ENCODE peak calls at places on chromosome 22, in seven cellular contexts. R is spleen; L is gastrocnemius medialis; P is HCT116; Q is neuronal stem cell; U is pancreas; S is CD8-positive, alpha-beta T cell. B is an unnamed sample.

GRCh38 chr22:39176067-39176621 is 23.7 kb upstream of the CBX7 start:
- DNase-seq in R (peak), L (no peak), P (no peak), Q (peak), U (peak), S (no peak), B (peak)

GRCh38 chr22:19149047-19149883 is 827 bp downstream of the GSC2 start:
- DNase-seq in R (peak), L (no peak), P (no peak), Q (no peak), U (no peak), S (no peak), B (no peak)

GRCh38 chr22:25777870-25778269 is 35.9 kb downstream of the MYO18B start:
- DNase-seq in R (no peak), L (no peak), P (peak), Q (no peak), U (no peak), S (no peak), B (no peak)

GRCh38 chr22:27879923-27880322 is 39.1 kb downstream of the PITPNB start:
- DNase-seq in R (no peak), L (no peak), P (peak), Q (no peak), U (no peak), S (no peak), B (no peak)

GRCh38 chr22:50308597-50308935 is 1.1 kb upstream of the PLXNB2 start:
- DNase-seq in R (peak), L (peak), P (no peak), Q (no peak), U (peak), S (no peak), B (peak)

GRCh38 chr22:49299821-49300231 is 527.8 kb downstream of the BRD1 start:
- DNase-seq in R (peak), L (no peak), P (no peak), Q (no peak), U (no peak), S (no peak), B (no peak)

GRCh38 chr22:19011075-19011474 is 75.0 kb upstream of the PRODH start:
- DNase-seq in R (no peak), L (no peak), P (no peak), Q (no peak), U (no peak), S (no peak), B (no peak)

GRCh38 chr22:44369241-44369652 is 56.5 kb upstream of the SHISAL1 start:
- DNase-seq in R (peak), L (no peak), P (no peak), Q (no peak), U (no peak), S (no peak), B (peak)

GRCh38 chr22:40666151-40666848 is 13.0 kb upstream of the MCHR1 start:
- DNase-seq in R (no peak), L (no peak), P (no peak), Q (no peak), U (no peak), S (no peak), B (no peak)

GRCh38 chr22:33706100-33706499 is 214.2 kb downstream of the LARGE1 start:
- DNase-seq in R (no peak), L (no peak), P (no peak), Q (no peak), U (no peak), S (no peak), B (no peak)

GRCh38 chr22:45896153-45896951 is 80.6 kb downstream of the WNT7B start:
- DNase-seq in R (no peak), L (no peak), P (no peak), Q (no peak), U (peak), S (no peak), B (no peak)

GRCh38 chr22:26484360-26484706 is 656 bp downstream of the SRRD start:
- DNase-seq in R (no peak), L (no peak), P (no peak), Q (no peak), U (no peak), S (no peak), B (no peak)

GRCh38 chr22:36855478-36855877 is 5.3 kb upstream of the NCF4 start:
- DNase-seq in R (no peak), L (no peak), P (no peak), Q (no peak), U (no peak), S (no peak), B (no peak)

GRCh38 chr22:49295851-49296560 is 531.7 kb downstream of the BRD1 start:
- DNase-seq in R (peak), L (no peak), P (no peak), Q (no peak), U (no peak), S (no peak), B (no peak)

GRCh38 chr22:46501701-46502100 is 35.7 kb downstream of the CELSR1 start:
- DNase-seq in R (no peak), L (no peak), P (no peak), Q (no peak), U (no peak), S (no peak), B (no peak)

GRCh38 chr22:17570851-17571631 is 7.7 kb downstream of the SLC25A18 start:
- DNase-seq in R (peak), L (peak), P (no peak), Q (no peak), U (peak), S (no peak), B (peak)

GRCh38 chr22:46748206-46748947 is 10.3 kb upstream of the CERK start:
- DNase-seq in R (no peak), L (no peak), P (no peak), Q (no peak), U (no peak), S (no peak), B (no peak)

GRCh38 chr22:20106849-20107237 is 9.1 kb upstream of the RANBP1 start:
- DNase-seq in R (peak), L (no peak), P (no peak), Q (no peak), U (peak), S (no peak), B (no peak)

GRCh38 chr22:48740086-48740730 is 1087.5 kb downstream of the BRD1 start:
- DNase-seq in R (peak), L (no peak), P (no peak), Q (no peak), U (no peak), S (no peak), B (peak)

GRCh38 chr22:46057762-46058420 is 80.9 kb upstream of the WNT7B start:
- DNase-seq in R (peak), L (no peak), P (no peak), Q (no peak), U (peak), S (no peak), B (peak)

GRCh38 chr22:48084041-48084748 is 1321.7 kb downstream of the TBC1D22A start:
- DNase-seq in R (peak), L (no peak), P (no peak), Q (no peak), U (no peak), S (no peak), B (peak)

GRCh38 chr22:38947321-38948112 is 9.9 kb upstream of the APOBEC3A start:
- DNase-seq in R (no peak), L (no peak), P (no peak), Q (peak), U (peak), S (no peak), B (peak)

GRCh38 chr22:27794244-27794643 is 7.3 kb downstream of the MN1 start:
- DNase-seq in R (no peak), L (no peak), P (no peak), Q (no peak), U (no peak), S (no peak), B (no peak)

GRCh38 chr22:20905415-20906386 is 11.5 kb upstream of the CRKL start:
- DNase-seq in R (no peak), L (no peak), P (no peak), Q (no peak), U (no peak), S (no peak), B (no peak)

GRCh38 chr22:50702261-50702671 is 29.6 kb downstream of the SHANK3 start:
- DNase-seq in R (peak), L (no peak), P (no peak), Q (no peak), U (no peak), S (no peak), B (peak)

DNA sequence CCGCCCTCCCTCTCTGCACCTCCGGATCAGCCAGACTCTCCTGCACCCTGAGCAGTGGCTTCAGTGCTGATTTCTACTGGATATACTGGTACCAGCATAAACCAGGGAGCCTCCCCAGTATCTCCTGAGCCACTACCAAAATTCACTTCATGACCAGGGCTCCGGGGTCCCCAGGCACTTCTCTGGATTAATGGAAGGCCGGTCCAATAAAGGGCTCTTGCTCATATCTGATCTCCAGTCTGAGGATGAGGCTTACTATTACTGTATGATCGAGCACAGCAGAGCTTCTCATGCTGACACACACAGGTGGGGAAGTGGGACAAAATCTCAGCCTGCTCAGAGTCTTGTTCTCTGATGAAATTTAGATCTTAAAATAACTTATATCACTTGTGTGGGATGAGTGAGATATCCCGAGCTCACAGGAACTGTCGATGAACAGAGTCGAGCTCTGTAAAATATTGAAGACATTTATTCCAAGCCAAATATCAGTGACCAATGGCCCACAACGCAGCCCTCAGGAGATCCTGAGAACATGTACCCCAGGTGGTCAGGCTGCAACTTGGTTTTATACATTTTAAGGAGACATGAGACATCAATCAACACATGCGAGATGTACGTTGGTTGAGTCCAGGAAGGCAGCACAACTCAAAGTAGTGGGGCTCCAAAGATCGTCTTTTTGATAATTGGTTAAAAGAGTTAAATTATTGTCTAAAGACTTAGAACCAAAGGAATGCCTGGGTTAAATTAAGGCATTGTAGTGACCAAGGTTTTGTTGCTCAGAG is 93.0 kb upstream of the TOP3B start:
- DNase-seq in R (no peak), L (no peak), P (no peak), Q (no peak), U (no peak), S (no peak), B (no peak)
- H3K27ac ChIP-seq in R (no peak), L (no peak), P (no peak), Q (no peak), U (no peak), S (no peak), B (no peak)

GRCh38 chr22:23154461-23154860 is 9.2 kb downstream of the RAB36 start:
- DNase-seq in R (peak), L (no peak), P (no peak), Q (no peak), U (no peak), S (no peak), B (no peak)
- H3K27ac ChIP-seq in R (no peak), L (no peak), P (no peak), Q (no peak), U (no peak), S (no peak), B (no peak)

GRCh38 chr22:43148581-43148980 is 2.8 kb upstream of the TSPO start:
- DNase-seq in R (peak), L (no peak), P (no peak), Q (no peak), U (no peak), S (no peak), B (no peak)

GRCh38 chr22:43151251-43152000 is at the start of gene TSPO:
- DNase-seq in R (peak), L (peak), P (no peak), Q (peak), U (peak), S (peak), B (peak)

GRCh38 chr22:43152001-43152354 is 619 bp downstream of the TSPO start:
- DNase-seq in R (no peak), L (no peak), P (no peak), Q (no peak), U (no peak), S (no peak), B (no peak)

GRCh38 chr22:43152355-43153071 is 1.2 kb downstream of the TSPO start:
- DNase-seq in R (peak), L (peak), P (no peak), Q (no peak), U (peak), S (peak), B (peak)

DNA sequence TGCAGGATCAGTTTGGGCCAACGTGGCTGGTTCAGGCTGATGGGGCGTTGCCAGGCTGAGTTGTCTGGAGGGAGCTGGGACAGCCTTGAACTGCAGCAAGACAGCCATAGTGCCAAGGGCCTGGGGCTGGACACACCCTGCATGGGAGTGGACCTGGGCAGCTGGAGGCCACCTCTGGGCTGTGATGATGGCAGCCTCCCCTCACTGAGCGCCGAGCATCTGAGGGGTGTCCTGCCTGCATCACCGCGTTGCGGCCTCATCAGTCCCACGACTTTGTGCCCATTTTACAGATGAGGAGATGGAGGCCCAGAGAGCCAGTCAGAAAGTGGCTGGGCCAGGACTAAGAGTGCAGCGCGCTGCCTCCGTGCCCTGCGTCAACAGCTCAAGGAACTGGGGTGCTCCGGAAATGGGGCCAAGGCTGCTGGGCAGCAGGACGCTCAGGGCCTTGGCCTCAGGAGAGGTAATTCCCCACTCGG is 590 bp upstream of the TSPO start:
- DNase-seq in R (peak), L (no peak), P (no peak), Q (no peak), U (no peak), S (no peak), B (no peak)
- H3K27ac ChIP-seq in R (peak), L (peak), P (peak), Q (no peak), U (no peak), S (peak), B (peak)

GRCh38 chr22:35805466-35805865 is 87.8 kb downstream of the APOL5 start:
- DNase-seq in R (no peak), L (no peak), P (no peak), Q (no peak), U (no peak), S (no peak), B (no peak)
- H3K27ac ChIP-seq in R (no peak), L (peak), P (no peak), Q (no peak), U (no peak), S (no peak), B (no peak)

DNA sequence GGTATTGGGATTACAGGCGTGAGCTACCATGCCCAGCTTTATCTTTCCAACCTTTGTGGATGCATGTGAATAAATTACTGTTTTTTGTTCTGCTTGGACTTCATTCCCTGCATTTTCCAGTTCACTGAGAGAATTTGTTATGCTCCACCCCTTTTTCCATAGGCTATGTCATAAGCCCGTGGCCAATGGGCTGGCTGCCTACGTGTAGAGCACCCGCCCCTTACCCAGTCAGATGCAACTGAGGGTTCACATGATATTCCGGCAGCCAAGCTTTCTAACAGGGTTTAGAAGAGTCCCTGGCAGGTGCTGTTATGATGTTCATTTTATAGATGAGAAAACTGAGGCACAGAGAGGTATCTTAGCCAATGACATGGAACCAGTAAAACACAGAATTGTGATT is 42.6 kb upstream of the RASD2 start:
- DNase-seq in R (no peak), L (no peak), P (no peak), Q (no peak), U (no peak), S (no peak), B (peak)
- H3K27ac ChIP-seq in R (no peak), L (no peak), P (no peak), Q (no peak), U (no peak), S (no peak), B (peak)

GRCh38 chr22:43094085-43094484 is 4.9 kb upstream of the TTLL1 start:
- DNase-seq in R (no peak), L (no peak), P (no peak), Q (no peak), U (no peak), S (no peak), B (no peak)
- H3K27ac ChIP-seq in R (no peak), L (no peak), P (peak), Q (no peak), U (no peak), S (no peak), B (no peak)

GRCh38 chr22:29309332-29310064 is 3.0 kb downstream of the GAS2L1 start:
- DNase-seq in R (peak), L (no peak), P (no peak), Q (no peak), U (peak), S (no peak), B (peak)
- H3K27ac ChIP-seq in R (peak), L (peak), P (peak), Q (no peak), U (no peak), S (no peak), B (peak)

DNA sequence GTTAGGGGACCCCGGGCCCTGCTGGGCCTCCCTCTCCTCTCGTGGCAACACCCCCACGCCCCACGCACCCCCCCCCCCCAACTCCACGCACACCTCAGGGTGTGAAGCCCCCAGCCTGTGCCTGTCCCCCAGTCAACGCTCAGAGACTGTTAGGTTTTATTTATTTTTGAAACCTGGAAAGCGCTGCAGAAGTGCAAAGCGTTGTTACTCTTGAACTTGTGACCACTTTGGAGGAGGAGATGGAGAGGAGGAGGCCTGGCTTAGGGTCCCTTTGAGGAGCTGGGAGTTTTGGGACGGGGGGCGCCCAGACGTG is 929 bp downstream of the PIK3IP1 start:
- DNase-seq in R (no peak), L (no peak), P (no peak), Q (no peak), U (no peak), S (no peak), B (no peak)
- H3K27ac ChIP-seq in R (peak), L (peak), P (no peak), Q (no peak), U (peak), S (peak), B (peak)

GRCh38 chr22:23806837-23807236 is 20.1 kb downstream of the SMARCB1 start:
- DNase-seq in R (no peak), L (no peak), P (no peak), Q (no peak), U (no peak), S (no peak), B (no peak)
- H3K27ac ChIP-seq in R (no peak), L (no peak), P (no peak), Q (no peak), U (no peak), S (no peak), B (no peak)